ENCODE peak calls at places on chromosomes 6 and 20, in ten cellular contexts. W, G, B, E, F, K, U, C, S and I are unnamed samples.

GRCh38 chr6:127402890-127403617 is 56.1 kb downstream of the KIAA0408 start:
- DNase-seq in C (no peak), K (no peak), E (no peak), U (no peak), W (no peak), S (no peak), F (no peak), B (no peak), G (no peak), I (no peak)

GRCh38 chr20:63568170-63568981 is 5.7 kb downstream of the HELZ2 start:
- DNase-seq in E (no peak), U (no peak), K (no peak), W (no peak), S (no peak), B (no peak), C (no peak), F (no peak), G (no peak), I (no peak)

GRCh38 chr6:38012573-38012972 is 193.0 kb downstream of the ZFAND3 start:
- DNase-seq in S (no peak), E (no peak), K (no peak), W (no peak), U (peak; percentile 9), G (peak; percentile 27), C (no peak), F (no peak), B (peak; percentile 47), I (peak; percentile 47)

GRCh38 chr6:150485559-150486517 is 113.8 kb upstream of the PLEKHG1 start:
- DNase-seq in E (no peak), C (no peak), B (no peak), K (no peak), G (no peak), W (no peak), F (no peak), U (no peak), S (no peak), I (no peak)

GRCh38 chr20:31570735-31571617 is 34.1 kb upstream of the ID1 start:
- DNase-seq in C (no peak), W (peak; percentile 70), B (no peak), E (no peak), U (no peak), S (no peak), K (no peak), G (no peak), F (no peak), I (no peak)

GRCh38 chr6:128233501-128233900 is 286.9 kb downstream of the PTPRK start:
- DNase-seq in S (no peak), C (no peak), W (no peak), U (no peak), B (no peak), F (no peak), K (no peak), G (no peak), E (no peak), I (no peak)

GRCh38 chr6:135182993-135183531 is 2.0 kb downstream of the MYB start:
- DNase-seq in C (no peak), G (no peak), K (peak; percentile 70), B (no peak), S (no peak), F (no peak), W (no peak), U (no peak), E (no peak), I (peak; percentile 22)

GRCh38 chr20:61953037-61953788 is 112.5 kb downstream of the TAF4 start:
- DNase-seq in G (no peak), S (peak; percentile 27), C (peak; percentile 60), W (peak; percentile 43), K (peak; percentile 19), F (no peak), B (no peak), U (no peak), E (no peak), I (no peak)

GRCh38 chr6:63599243-63599642 is 27.0 kb downstream of the LOC128125822 start:
- DNase-seq in F (no peak), K (no peak), G (no peak), E (no peak), B (no peak), C (no peak), S (no peak), U (no peak), W (no peak), I (no peak)

GRCh38 chr6:160000280-160000704 is 31.4 kb downstream of the IGF2R start:
- DNase-seq in G (no peak), B (no peak), W (no peak), S (no peak), F (no peak), C (no peak), E (no peak), U (no peak), K (no peak), I (no peak)

GRCh38 chr6:146878564-146879343 is 280.0 kb downstream of the ADGB start:
- DNase-seq in B (peak; percentile 7), U (no peak), S (no peak), K (no peak), G (no peak), F (no peak), W (no peak), C (no peak), E (no peak), I (no peak)

GRCh38 chr6:23532227-23532626 is 593.8 kb upstream of the NRSN1 start:
- DNase-seq in B (no peak), U (no peak), G (no peak), C (no peak), W (no peak), F (no peak), K (no peak), E (no peak), S (no peak), I (no peak)

DNA sequence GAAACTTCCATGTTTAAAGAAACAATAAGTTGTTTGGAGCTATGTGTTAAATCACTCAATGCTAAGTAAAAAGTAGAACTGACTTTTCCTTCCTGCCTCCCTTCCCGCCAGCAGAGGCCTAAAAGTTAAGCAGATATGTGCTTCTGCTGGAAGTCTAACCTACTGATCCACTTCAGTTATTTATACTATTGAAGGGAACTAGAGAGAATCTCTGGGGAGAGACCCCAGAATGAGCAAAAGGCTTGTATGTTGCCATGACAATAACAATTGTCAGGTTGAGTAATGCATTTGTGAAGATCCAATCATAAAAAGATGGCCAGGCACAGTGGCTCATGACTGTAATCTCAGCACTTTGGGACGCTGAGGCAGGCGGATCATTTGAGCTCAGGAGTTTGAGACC is 24.7 kb downstream of the MGME1 start:
- DNase-seq in F (no peak), U (no peak), S (no peak), W (no peak), E (no peak), K (no peak), C (no peak), G (no peak), B (no peak), I (no peak)
- TF ChIP-seq CTCF in F (no peak), U (no peak), S (no peak), W (no peak), E (no peak), K (no peak), C (no peak), G (no peak), B (no peak), I (no peak)

DNA sequence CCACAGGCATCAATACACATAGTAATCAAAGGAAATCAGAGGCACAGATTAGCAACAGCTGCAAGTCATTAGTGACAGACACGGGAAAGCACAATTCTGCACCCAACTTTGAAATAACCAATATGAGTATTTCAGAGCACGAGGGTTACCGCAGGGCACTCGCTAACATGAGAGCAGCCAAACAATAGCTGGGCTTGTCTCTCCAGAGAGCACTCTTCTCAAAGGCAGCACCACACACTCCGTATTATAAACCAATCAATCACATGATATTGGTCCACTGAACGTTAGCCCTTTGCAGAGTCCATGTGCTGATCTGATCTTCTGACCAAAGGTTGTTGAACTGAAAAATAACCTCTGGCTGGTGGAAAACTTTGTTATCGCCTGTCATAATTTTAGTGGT is 149.5 kb downstream of the RNF144B start:
- DNase-seq in K (no peak), F (peak; percentile 74), B (no peak), S (no peak), U (peak; percentile 25), E (no peak), G (no peak), W (no peak), C (no peak), I (no peak)
- TF ChIP-seq CTCF in K (no peak), F (no peak), B (no peak), S (no peak), U (no peak), E (no peak), G (no peak), W (no peak), C (no peak), I (no peak)

DNA sequence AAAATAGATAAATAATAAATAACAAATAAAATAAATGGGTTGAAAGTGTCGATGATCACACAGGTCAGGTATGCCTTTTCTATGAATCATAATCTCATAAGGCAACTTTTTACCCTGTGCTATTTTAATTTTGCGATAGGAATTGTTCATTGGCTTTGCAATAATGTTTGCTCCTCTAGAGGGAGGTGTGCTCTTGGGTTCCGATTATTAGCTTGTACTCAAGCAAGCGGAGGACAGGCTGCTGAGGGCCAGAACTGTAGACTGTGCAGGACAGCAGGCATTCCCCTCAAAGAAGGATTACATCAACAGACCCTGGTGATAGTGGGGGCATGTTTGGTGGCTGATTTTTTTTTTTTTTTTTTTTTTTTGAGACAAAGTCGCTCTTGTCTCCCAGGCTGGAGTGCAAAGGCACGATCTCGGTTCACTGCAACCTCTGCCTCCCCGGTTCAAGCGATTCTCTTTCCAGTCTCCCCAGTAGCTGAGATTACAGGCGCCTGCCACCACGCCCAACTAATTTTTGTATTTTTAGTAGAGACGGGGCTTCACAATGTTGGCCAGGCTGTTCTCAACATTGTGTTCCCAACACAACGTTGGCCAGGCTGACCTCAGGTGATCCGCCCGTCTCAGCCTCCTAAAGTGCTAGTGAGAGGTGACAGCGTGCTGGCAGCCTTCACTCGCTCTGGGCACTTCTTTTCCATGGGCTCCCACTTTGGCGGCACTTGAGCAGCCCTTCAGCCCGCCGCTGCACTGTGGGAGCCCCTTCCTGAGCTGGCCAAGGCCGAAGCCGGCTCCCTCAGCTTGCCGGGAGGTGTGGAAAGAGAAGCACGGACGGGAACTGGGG is 35.6 kb downstream of the RIOK1 start:
- DNase-seq in K (no peak), E (no peak), U (no peak), S (no peak), B (peak; percentile 56), W (no peak), F (no peak), C (no peak), G (no peak), I (no peak)
- TF ChIP-seq CTCF in K (peak; percentile 45), E (peak; percentile 43), U (peak; percentile 64), S (peak; percentile 35), B (peak; percentile 42), W (peak; percentile 25), F (peak; percentile 36), C (peak; percentile 67), G (peak; percentile 53), I (peak; percentile 14)

DNA sequence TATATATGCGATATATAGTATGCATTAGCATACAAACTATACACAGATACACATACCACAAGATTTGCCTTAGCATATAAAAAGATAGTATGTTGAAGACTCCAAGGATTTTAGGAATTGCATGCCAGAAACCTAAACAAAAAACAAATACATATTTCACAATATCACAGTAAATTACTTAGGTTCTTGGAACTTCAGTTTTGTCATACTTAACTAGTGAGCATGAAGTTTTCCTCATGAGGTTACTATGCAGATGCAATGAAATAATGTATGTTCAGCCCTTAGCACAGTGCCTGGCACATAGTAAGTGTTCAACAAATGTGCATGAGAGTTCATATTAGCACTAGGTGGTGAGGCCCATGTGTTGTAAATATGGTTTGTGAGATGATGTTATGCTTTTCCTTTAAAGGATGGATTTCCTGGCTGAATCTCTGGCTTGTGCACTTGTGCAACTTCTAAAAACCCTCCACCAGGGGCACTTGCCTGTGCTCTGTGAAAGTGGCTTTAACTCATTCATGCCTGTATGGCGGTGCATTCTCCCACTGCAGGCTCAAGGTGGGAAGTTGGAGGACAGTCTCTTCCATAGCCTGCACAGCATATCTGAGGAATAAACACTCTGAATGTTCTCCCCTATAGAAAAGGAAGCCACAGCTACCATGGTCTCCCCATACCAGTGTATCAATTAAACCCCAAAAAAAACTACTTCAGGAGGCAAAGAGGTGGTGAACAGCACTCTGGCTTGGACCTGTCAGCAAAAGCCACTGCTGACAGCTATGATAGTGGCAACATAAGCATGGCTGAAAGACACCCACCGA is 624.1 kb upstream of the CDH4 start:
- DNase-seq in B (peak; percentile 3), F (peak; percentile 84), G (no peak), W (no peak), E (no peak), C (no peak), U (no peak), K (no peak), S (no peak), I (no peak)
- TF ChIP-seq CTCF in B (no peak), F (no peak), G (no peak), W (no peak), E (no peak), C (peak; percentile 53), U (peak; percentile 47), K (peak; percentile 6), S (no peak), I (peak; percentile 21)